ENCODE peak calls at places on chromosomes 3 and 15, in four cellular contexts. G is GM23248, Z is HCT116, I is fibroblast of lung. Y is an unnamed sample. For H4K20me1, the result is how much of the 10 kb centered on the place peaks cover.

GRCh38 chr15:27250223-27250622 is 279.2 kb downstream of the GABRG3 start:
- DNase-seq in G (peak), Z (no peak), I (no peak), Y (no peak)

GRCh38 chr3:7445331-7445730 is 584.4 kb downstream of the GRM7 start:
- DNase-seq in G (no peak), Z (no peak), I (no peak), Y (no peak)

GRCh38 chr15:64825081-64825430 is 391 bp downstream of the PIF1 start:
- DNase-seq in G (peak), Z (no peak), I (no peak), Y (no peak)

GRCh38 chr3:32334675-32335074 is 57.0 kb upstream of the CMTM7 start:
- DNase-seq in G (no peak), Z (no peak), I (no peak), Y (no peak)

GRCh38 chr3:61562042-61562809 is 855 bp downstream of the PTPRG start:
- DNase-seq in G (peak), Z (no peak), I (no peak), Y (no peak)

GRCh38 chr3:107289354-107289753 is 87.9 kb upstream of the CCDC54 start:
- DNase-seq in G (no peak), Z (no peak), I (no peak), Y (no peak)

GRCh38 chr3:80769683-80770082 is 991.8 kb downstream of the GBE1 start:
- DNase-seq in G (peak), Z (no peak), I (no peak), Y (no peak)

GRCh38 chr15:39400821-39401550 is 179.9 kb upstream of the THBS1 start:
- DNase-seq in G (peak), Z (no peak), I (no peak), Y (no peak)

GRCh38 chr3:4834403-4834866 is 144.8 kb upstream of the BHLHE40 start:
- DNase-seq in G (no peak), Z (no peak), I (no peak), Y (no peak)

GRCh38 chr3:101142160-101142559 is 148.9 kb upstream of the ABI3BP start:
- DNase-seq in G (no peak), Z (no peak), I (no peak), Y (no peak)

GRCh38 chr3:13637311-13637891 is 88.5 kb downstream of the FBLN2 start:
- DNase-seq in G (no peak), Z (no peak), I (no peak), Y (no peak)

GRCh38 chr3:94862703-94863102 is 799.8 kb downstream of the NSUN3 start:
- DNase-seq in G (peak), Z (no peak), I (no peak), Y (no peak)

GRCh38 chr3:133124511-133124910 is 86.3 kb downstream of the TMEM108 start:
- DNase-seq in G (no peak), Z (no peak), I (no peak), Y (no peak)

GRCh38 chr15:92196342-92196741 is 197.3 kb upstream of the ST8SIA2 start:
- DNase-seq in G (no peak), Z (no peak), I (no peak), Y (no peak)

GRCh38 chr3:14802332-14802731 is 16.4 kb upstream of the FGD5 start:
- DNase-seq in G (no peak), Z (no peak), I (no peak), Y (no peak)

DNA sequence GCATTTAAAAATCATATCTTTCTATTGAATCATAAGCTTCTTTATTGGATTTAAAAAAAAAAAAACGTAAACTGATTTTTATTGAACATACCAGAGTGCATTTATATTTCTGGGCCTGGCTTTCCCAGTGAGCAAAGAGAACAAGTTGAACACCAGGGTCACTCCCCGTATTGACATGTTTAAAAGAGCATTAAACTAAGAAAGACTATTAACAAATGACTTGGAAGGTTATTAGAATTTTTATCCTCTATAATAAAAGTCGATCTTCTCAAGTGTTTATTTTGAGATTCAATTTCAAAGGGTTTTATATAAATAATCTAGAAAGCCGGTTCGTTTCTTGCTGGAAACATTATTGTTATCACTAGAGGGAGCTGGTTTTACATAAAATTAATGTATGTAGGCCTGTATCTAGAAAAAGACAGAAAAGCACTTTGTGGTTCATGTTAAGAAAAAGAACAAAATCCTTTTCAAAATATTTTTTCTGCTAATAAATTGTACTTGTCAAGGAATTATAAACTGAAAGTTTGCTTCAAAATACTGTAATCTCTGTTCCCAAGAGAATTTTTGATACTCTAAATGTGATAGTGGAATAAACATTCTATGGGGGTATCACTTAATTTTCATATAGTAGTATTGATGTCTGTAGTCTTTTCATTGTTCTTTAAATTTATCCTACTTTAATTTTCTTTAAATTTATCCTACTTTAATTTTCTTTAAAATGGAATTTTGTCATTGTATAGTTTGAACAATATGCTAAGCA is 321.8 kb upstream of the MME start:
- DNase-seq in G (peak), Z (no peak), I (peak), Y (no peak)
- H3K4me2 ChIP-seq in G (no peak), Z (no peak), I (peak), Y (no peak)

GRCh38 chr3:72438072-72438471 is 410.2 kb downstream of the SHQ1 start:
- DNase-seq in G (no peak), Z (no peak), I (no peak), Y (no peak)
- H4K20me1 ChIP-seq in G (under half), Z (under half), I (under half), Y (under half)

DNA sequence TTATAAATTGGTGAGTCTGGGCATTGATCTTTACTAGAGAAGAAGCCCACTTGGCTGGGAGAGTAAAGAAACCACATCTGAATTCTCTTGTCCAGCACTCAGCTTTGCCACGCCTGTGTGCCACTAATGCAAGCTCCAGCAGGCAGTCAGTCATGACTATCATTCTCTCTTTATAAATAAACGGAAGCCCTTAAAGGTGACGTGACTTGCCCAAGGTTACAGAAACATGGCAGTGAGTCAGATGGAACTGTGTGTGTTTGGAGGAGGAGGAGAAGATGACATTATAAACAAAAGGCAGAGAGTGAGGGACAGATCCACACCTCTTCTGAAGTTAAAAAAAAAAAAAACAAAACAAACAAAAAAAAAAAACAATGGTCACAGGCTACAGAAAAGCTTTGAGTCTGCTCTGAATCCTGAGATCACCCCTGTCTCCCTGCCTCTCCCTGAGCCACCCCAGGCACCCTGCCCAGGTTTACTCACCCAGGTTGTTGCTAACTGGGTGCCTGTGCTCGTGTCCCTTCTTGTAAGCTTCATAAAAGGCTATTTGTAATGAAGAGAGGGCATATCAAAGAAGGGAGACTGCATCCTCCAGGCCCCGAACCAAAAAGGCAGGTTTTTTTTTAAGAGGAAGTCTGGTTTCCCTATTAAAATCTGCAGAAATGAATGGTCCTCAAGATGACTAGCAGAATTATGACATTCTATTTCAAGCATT is 119.7 kb upstream of the PHLDB2 start:
- DNase-seq in G (peak), Z (peak), I (peak), Y (peak)
- H3K27ac ChIP-seq in G (peak), Z (peak), I (no peak), Y (peak)

DNA sequence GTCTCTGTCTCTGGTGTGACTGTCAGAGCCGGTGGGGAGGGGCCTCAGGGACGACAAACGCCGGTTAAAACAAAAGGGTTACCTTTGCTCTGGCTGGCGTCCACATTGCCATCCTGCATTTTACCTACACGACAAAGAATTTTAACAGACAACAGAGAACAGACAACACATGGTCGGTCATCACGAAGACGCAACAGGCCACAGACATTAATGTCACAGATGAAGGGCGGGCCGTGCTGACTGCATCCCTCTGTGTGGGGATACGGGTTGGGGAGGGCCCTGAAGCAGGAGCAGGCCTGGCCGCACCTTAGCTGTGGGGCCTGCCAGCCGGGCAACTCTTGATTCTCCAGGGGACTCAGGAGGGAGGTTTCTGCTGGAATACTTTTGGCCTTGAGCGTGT is 58.2 kb upstream of the SEC13 start:
- DNase-seq in G (no peak), Z (no peak), I (no peak), Y (no peak)
- H3K4me2 ChIP-seq in G (no peak), Z (no peak), I (no peak), Y (no peak)

GRCh38 chr3:139633511-139633910 is 44.3 kb downstream of the NMNAT3 start:
- DNase-seq in G (no peak), Z (no peak), I (no peak), Y (no peak)
- H4K20me1 ChIP-seq in G (under half), Z (under half), I (under half), Y (under half)